ENCODE peak calls at places on chromosomes 7 and 10, in seven cellular contexts. H is AG10803; F is CD8-positive, alpha-beta T cell; T is brain microvascular endothelial cell; O is Panc1; W is upper lobe of right lung; X is transverse colon. E is an unnamed sample.

GRCh38 chr10:4270116-4270515 is 485.1 kb upstream of the KLF6 start:
- DNase-seq in H (peak; percentile 89), O (no peak), X (no peak), W (no peak), T (peak; percentile 81), F (no peak), E (no peak)

GRCh38 chr7:74324499-74325229 is 35.5 kb downstream of the CLIP2 start:
- DNase-seq in T (no peak), O (no peak), X (peak; percentile 23), H (no peak), W (no peak), F (no peak), E (no peak)

GRCh38 chr7:138388673-138389491 is 71.2 kb upstream of the TRIM24 start:
- DNase-seq in T (no peak), F (no peak), O (peak; percentile 17), X (no peak), H (no peak), W (no peak), E (no peak)

GRCh38 chr7:129144095-129144833 is at the start of gene TSPAN33:
- DNase-seq in X (peak; percentile 80), O (peak; percentile 25), H (peak; percentile 51), W (peak; percentile 85), T (peak; percentile 48), F (peak; percentile 47), E (peak; percentile 94)

GRCh38 chr7:135678612-135679575 is 16.6 kb downstream of the STMP1 start:
- DNase-seq in H (peak; percentile 73), W (peak; percentile 70), F (no peak), T (no peak), O (no peak), X (no peak), E (no peak)

GRCh38 chr10:124744688-124745055 is 494 bp upstream of the FAM53B start:
- DNase-seq in W (no peak), F (no peak), O (no peak), X (no peak), T (peak; percentile 56), H (peak; percentile 78), E (no peak)

GRCh38 chr7:16754869-16755317 is 1.3 kb downstream of the TSPAN13 start:
- DNase-seq in T (no peak), O (no peak), W (no peak), F (no peak), X (no peak), H (no peak), E (no peak)

GRCh38 chr10:126240483-126240882 is 147.8 kb downstream of the ADAM12 start:
- DNase-seq in X (no peak), F (no peak), W (no peak), H (no peak), T (peak; percentile 49), O (no peak), E (no peak)

GRCh38 chr10:103025696-103026095 is 107.6 kb downstream of the CNNM2 start:
- DNase-seq in F (no peak), H (no peak), O (no peak), W (no peak), T (no peak), X (no peak), E (no peak)

GRCh38 chr7:82443801-82444219 is 233 bp upstream of the CACNA2D1 start:
- DNase-seq in O (no peak), X (peak; percentile 67), H (peak; percentile 91), W (peak; percentile 83), F (no peak), T (peak; percentile 89), E (peak; percentile 15)

GRCh38 chr7:4739528-4739992 is 35.9 kb upstream of the AP5Z1 start:
- DNase-seq in H (no peak), W (no peak), X (no peak), O (no peak), T (peak; percentile 76), F (no peak), E (no peak)

GRCh38 chr7:4737300-4737699 is 38.1 kb upstream of the AP5Z1 start:
- DNase-seq in O (no peak), F (no peak), X (no peak), T (no peak), H (no peak), W (no peak), E (no peak)

GRCh38 chr7:4740796-4741195 is 34.6 kb upstream of the AP5Z1 start:
- DNase-seq in W (no peak), O (no peak), F (no peak), H (no peak), T (no peak), X (no peak), E (no peak)

GRCh38 chr7:4742051-4742573 is 33.3 kb upstream of the AP5Z1 start:
- DNase-seq in W (no peak), H (no peak), O (no peak), F (no peak), T (no peak), X (peak; percentile 64), E (no peak)

GRCh38 chr7:4738711-4739527 is 36.5 kb upstream of the AP5Z1 start:
- DNase-seq in H (peak; percentile 83), X (no peak), T (peak; percentile 96), W (no peak), F (no peak), O (peak; percentile 75), E (no peak)
- TF ChIP-seq CTCF in H (no peak), X (no peak), T (no peak), W (no peak), F (no peak), O (no peak), E (no peak)

DNA sequence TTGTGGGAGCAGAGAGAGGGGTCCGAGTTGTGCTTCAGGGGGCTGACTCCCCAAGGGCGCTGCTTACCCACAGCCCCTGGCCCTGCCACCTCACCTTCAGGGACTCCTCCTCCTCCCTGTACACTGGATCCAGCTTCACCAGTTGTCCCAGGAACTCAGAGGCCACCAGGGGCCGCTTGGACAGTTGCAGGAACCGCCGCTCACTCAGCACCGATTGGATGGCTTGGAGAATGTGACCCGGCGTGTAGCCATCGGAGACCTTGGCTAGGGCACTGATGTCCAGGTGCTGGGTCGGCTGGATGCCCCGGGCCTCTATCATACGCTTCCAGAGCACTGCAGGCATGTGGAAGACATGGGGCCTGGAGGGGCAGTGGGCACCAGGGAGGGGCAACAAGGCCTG is 4.5 kb upstream of the ASB10 start:
- DNase-seq in T (no peak), H (no peak), W (no peak), O (no peak), X (no peak), F (no peak), E (no peak)
- TF ChIP-seq CTCF in T (no peak), H (no peak), W (no peak), O (no peak), X (no peak), F (no peak), E (no peak)

GRCh38 chr10:67883710-67884312 is 645 bp upstream of the SIRT1 start:
- DNase-seq in F (no peak), X (no peak), T (no peak), H (peak; percentile 50), O (peak; percentile 30), W (no peak), E (peak; percentile 23)

GRCh38 chr10:67884313-67884841 is at the start of gene SIRT1:
- DNase-seq in T (peak; percentile 89), O (peak; percentile 52), X (peak; percentile 98), W (peak; percentile 99), H (peak; percentile 93), F (peak; percentile 89), E (peak; percentile 93)

DNA sequence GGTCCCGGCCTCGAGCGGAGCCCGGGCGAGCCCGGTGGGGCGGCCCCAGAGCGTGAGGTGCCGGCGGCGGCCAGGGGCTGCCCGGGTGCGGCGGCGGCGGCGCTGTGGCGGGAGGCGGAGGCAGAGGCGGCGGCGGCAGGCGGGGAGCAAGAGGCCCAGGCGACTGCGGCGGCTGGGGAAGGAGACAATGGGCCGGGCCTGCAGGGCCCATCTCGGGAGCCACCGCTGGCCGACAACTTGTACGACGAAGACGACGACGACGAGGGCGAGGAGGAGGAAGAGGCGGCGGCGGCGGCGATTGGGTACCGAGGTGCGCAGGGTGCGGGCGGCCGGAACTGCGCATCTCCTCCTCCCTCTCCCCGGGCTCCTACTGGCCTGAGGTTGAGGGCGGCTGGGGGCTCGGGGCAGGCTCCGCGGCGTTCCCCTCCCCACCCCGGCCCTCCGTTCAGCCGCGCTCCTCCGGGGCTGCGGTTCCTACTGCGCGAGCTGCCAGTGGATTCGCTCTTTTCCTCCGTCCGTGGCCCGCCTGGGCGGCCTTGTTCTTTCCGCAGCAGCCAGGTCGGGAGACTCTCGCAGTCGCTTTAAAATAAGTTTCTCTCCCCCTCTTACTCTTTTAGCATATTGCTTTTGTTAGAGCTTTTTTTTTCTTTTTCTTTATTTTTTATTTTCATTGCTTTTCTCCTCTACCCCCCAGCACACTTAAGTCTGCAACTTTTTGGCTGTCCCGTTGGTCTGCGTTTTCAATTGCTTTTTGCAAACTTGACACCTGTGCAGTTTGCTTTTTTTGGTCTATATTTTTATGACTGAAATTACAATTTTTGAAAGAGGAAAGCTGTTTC is 605 bp downstream of the SIRT1 start:
- DNase-seq in F (peak; percentile 68), O (peak; percentile 17), H (peak; percentile 83), T (peak; percentile 45), W (peak; percentile 92), X (peak; percentile 85), E (peak; percentile 88)
- TF ChIP-seq CTCF in F (no peak), O (no peak), H (no peak), T (no peak), W (no peak), X (no peak), E (no peak)

GRCh38 chr10:84205049-84205852 is 10.9 kb downstream of the CDHR1 start:
- DNase-seq in T (peak; percentile 59), H (peak; percentile 29), F (peak; percentile 48), X (peak; percentile 81), W (no peak), O (peak; percentile 55), E (peak; percentile 77)
- TF ChIP-seq CTCF in T (peak; percentile 87), H (peak; percentile 78), F (peak; percentile 81), X (peak; percentile 86), W (peak; percentile 66), O (peak; percentile 93), E (peak; percentile 89)

GRCh38 chr7:100132697-100133137 is 6.0 kb downstream of the MBLAC1 start:
- DNase-seq in O (peak; percentile 74), X (peak; percentile 76), T (peak; percentile 49), H (peak; percentile 62), W (no peak), F (peak; percentile 57), E (peak; percentile 78)
- TF ChIP-seq CTCF in O (peak; percentile 96), X (peak; percentile 82), T (peak; percentile 95), H (peak; percentile 97), W (peak; percentile 77), F (peak; percentile 87), E (peak; percentile 92)

GRCh38 chr7:87966271-87966670 is 32.2 kb downstream of the ADAM22 start:
- DNase-seq in W (no peak), T (no peak), F (no peak), H (no peak), X (no peak), O (no peak), E (no peak)
- TF ChIP-seq CTCF in W (no peak), T (no peak), F (no peak), H (no peak), X (no peak), O (no peak), E (no peak)

E was measured in GM20000.